ENCODE peak calls at places on chromosomes 7 and 10, in four cellular contexts. One of them, this sample, is unnamed.
A peak's percentile ranks its signal among the peaks of the same experiment; 100 is the strongest.

GRCh38 chr7:79936281-79936983 is 198.2 kb upstream of the GNAI1 start:
- DNase-seq in K562: no peak
- DNase-seq in GM12878: no peak
- DNase-seq in IMR-90: peak; percentile 19
- DNase-seq in this sample: no peak

GRCh38 chr7:78019457-78020130 is 221.0 kb downstream of the PHTF2 start:
- DNase-seq in IMR-90: peak; percentile 73
- DNase-seq in K562: peak; percentile 93
- DNase-seq in GM12878: no peak
- DNase-seq in this sample: peak; percentile 99

GRCh38 chr10:117616179-117616578 is 73.6 kb downstream of the EMX2 start:
- DNase-seq in K562: no peak
- DNase-seq in GM12878: peak; percentile 23
- DNase-seq in IMR-90: no peak
- DNase-seq in this sample: no peak

GRCh38 chr10:117970962-117971361 is 75.8 kb downstream of the RAB11FIP2 start:
- DNase-seq in IMR-90: no peak
- DNase-seq in GM12878: no peak
- DNase-seq in K562: no peak
- DNase-seq in this sample: no peak

GRCh38 chr10:29239569-29240472 is 49.0 kb upstream of the LYZL1 start:
- DNase-seq in K562: peak; percentile 54
- DNase-seq in IMR-90: no peak
- DNase-seq in GM12878: no peak
- DNase-seq in this sample: peak; percentile 52

GRCh38 chr7:43771567-43771966 is 13.1 kb downstream of the BLVRA start:
- DNase-seq in K562: no peak
- DNase-seq in IMR-90: no peak
- DNase-seq in GM12878: no peak
- DNase-seq in this sample: no peak

GRCh38 chr10:1400129-1400865 is 337.0 kb downstream of the ADARB2 start:
- DNase-seq in IMR-90: no peak
- DNase-seq in K562: no peak
- DNase-seq in GM12878: no peak
- DNase-seq in this sample: no peak

GRCh38 chr10:72126184-72126871 is 38.0 kb upstream of the SPOCK2 start:
- DNase-seq in IMR-90: peak; percentile 75
- DNase-seq in GM12878: no peak
- DNase-seq in K562: peak; percentile 52
- DNase-seq in this sample: peak; percentile 45

GRCh38 chr7:11831383-11831726 is 643 bp downstream of the THSD7A start:
- DNase-seq in GM12878: no peak
- DNase-seq in K562: no peak
- DNase-seq in IMR-90: no peak
- DNase-seq in this sample: no peak

GRCh38 chr10:6674282-6674681 is 94.2 kb upstream of the PRKCQ start:
- DNase-seq in K562: no peak
- DNase-seq in GM12878: no peak
- DNase-seq in IMR-90: no peak
- DNase-seq in this sample: no peak

GRCh38 chr7:26279405-26279804 is 12.3 kb upstream of the SNX10 start:
- DNase-seq in IMR-90: no peak
- DNase-seq in GM12878: no peak
- DNase-seq in K562: peak; percentile 39
- DNase-seq in this sample: no peak

GRCh38 chr10:95319239-95319638 is 28.4 kb upstream of the PDLIM1 start:
- DNase-seq in GM12878: no peak
- DNase-seq in K562: no peak
- DNase-seq in IMR-90: peak; percentile 33
- DNase-seq in this sample: no peak

GRCh38 chr7:149870274-149870673 is 3.5 kb upstream of the ATP6V0E2 start:
- DNase-seq in GM12878: no peak
- DNase-seq in K562: no peak
- DNase-seq in IMR-90: no peak
- DNase-seq in this sample: no peak

GRCh38 chr10:131258256-131258655 is 53.3 kb downstream of the TCERG1L start:
- DNase-seq in K562: no peak
- DNase-seq in IMR-90: no peak
- DNase-seq in GM12878: no peak
- DNase-seq in this sample: no peak
- H3K9ac ChIP-seq in K562: no peak overlapping the region
- H3K9ac ChIP-seq in IMR-90: no peak overlapping the region
- H3K9ac ChIP-seq in GM12878: no peak overlapping the region
- H3K9ac ChIP-seq in this sample: no peak overlapping the region

GRCh38 chr10:131994435-131994834 is 12.7 kb upstream of the BNIP3 start:
- DNase-seq in GM12878: no peak
- DNase-seq in IMR-90: no peak
- DNase-seq in K562: no peak
- DNase-seq in this sample: no peak

GRCh38 chr10:131998845-131999681 is 17.3 kb upstream of the BNIP3 start:
- DNase-seq in K562: peak; percentile 55
- DNase-seq in IMR-90: no peak
- DNase-seq in GM12878: no peak
- DNase-seq in this sample: no peak

GRCh38 chr10:131998050-131998844 is 16.5 kb upstream of the BNIP3 start:
- DNase-seq in IMR-90: no peak
- DNase-seq in K562: no peak
- DNase-seq in GM12878: no peak
- DNase-seq in this sample: no peak

GRCh38 chr10:131997366-131998049 is 15.8 kb upstream of the BNIP3 start:
- DNase-seq in GM12878: no peak
- DNase-seq in IMR-90: peak; percentile 90
- DNase-seq in K562: no peak
- DNase-seq in this sample: no peak

GRCh38 chr10:131996508-131997365 is 15.0 kb upstream of the BNIP3 start:
- DNase-seq in K562: no peak
- DNase-seq in IMR-90: no peak
- DNase-seq in GM12878: no peak
- DNase-seq in this sample: no peak
- TF ChIP-seq RCOR1 in K562: no peak
- TF ChIP-seq RCOR1 in IMR-90: no peak
- TF ChIP-seq RCOR1 in GM12878: no peak
- TF ChIP-seq RCOR1 in this sample: no peak

GRCh38 chr10:91797077-91797690 is 1.0 kb upstream of the TNKS2 start:
- DNase-seq in IMR-90: no peak
- DNase-seq in GM12878: no peak
- DNase-seq in K562: no peak
- DNase-seq in this sample: no peak
- TF ChIP-seq USF2 in IMR-90: no peak
- TF ChIP-seq USF2 in GM12878: no peak
- TF ChIP-seq USF2 in K562: no peak
- TF ChIP-seq USF2 in this sample: no peak

GRCh38 chr10:132439025-132439388 is 42.0 kb downstream of the PWWP2B start:
- DNase-seq in IMR-90: no peak
- DNase-seq in GM12878: no peak
- DNase-seq in K562: no peak
- DNase-seq in this sample: no peak

GRCh38 chr10:132436861-132437410 is 39.9 kb downstream of the PWWP2B start:
- DNase-seq in GM12878: no peak
- DNase-seq in K562: no peak
- DNase-seq in IMR-90: no peak
- DNase-seq in this sample: no peak

GRCh38 chr10:132439424-132440163 is 42.6 kb downstream of the PWWP2B start:
- DNase-seq in IMR-90: no peak
- DNase-seq in K562: no peak
- DNase-seq in GM12878: no peak
- DNase-seq in this sample: no peak

GRCh38 chr10:132437511-132437910 is 40.5 kb downstream of the PWWP2B start:
- DNase-seq in K562: no peak
- DNase-seq in GM12878: no peak
- DNase-seq in IMR-90: no peak
- DNase-seq in this sample: no peak

GRCh38 chr10:132438091-132439024 is 41.4 kb downstream of the PWWP2B start:
- DNase-seq in IMR-90: no peak
- DNase-seq in K562: no peak
- DNase-seq in GM12878: no peak
- DNase-seq in this sample: no peak
- H3K9ac ChIP-seq in IMR-90: no peak overlapping the region
- H3K9ac ChIP-seq in K562: no peak overlapping the region
- H3K9ac ChIP-seq in GM12878: no peak overlapping the region
- H3K9ac ChIP-seq in this sample: no peak overlapping the region

GRCh38 chr10:82813856-82814255 is 938.9 kb downstream of the NRG3 start:
- DNase-seq in K562: no peak
- DNase-seq in GM12878: no peak
- DNase-seq in IMR-90: no peak
- DNase-seq in this sample: no peak

GRCh38 chr10:82811621-82812020 is 936.6 kb downstream of the NRG3 start:
- DNase-seq in K562: no peak
- DNase-seq in GM12878: no peak
- DNase-seq in IMR-90: no peak
- DNase-seq in this sample: peak; percentile 11

GRCh38 chr10:82815680-82816079 is 940.7 kb downstream of the NRG3 start:
- DNase-seq in GM12878: no peak
- DNase-seq in IMR-90: no peak
- DNase-seq in K562: no peak
- DNase-seq in this sample: no peak

GRCh38 chr10:82814635-82815034 is 939.6 kb downstream of the NRG3 start:
- DNase-seq in IMR-90: no peak
- DNase-seq in GM12878: no peak
- DNase-seq in K562: no peak
- DNase-seq in this sample: no peak
- TF ChIP-seq RCOR1 in IMR-90: no peak
- TF ChIP-seq RCOR1 in GM12878: no peak
- TF ChIP-seq RCOR1 in K562: no peak
- TF ChIP-seq RCOR1 in this sample: no peak

DNA sequence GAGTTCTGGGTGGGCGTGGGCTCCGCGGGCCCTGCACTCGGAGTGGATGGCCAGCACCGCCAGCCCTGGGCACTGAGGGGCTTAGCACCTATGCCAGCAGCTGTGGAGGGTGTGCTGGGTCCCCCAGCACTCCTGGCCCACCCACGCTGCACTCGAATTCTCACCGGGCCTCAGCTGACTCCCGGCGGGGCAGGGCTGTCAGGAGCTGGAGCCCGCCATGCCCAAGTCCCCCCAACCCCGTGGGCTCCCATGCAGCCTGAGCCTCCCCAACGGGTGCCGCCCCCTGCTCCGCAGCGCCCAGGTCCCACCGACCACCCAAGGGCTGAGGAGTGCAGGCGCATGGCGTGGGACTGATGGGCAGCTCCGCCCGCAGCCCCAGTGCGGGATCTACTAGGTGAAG is 93.1 kb downstream of the SLC25A13 start:
- DNase-seq in GM12878: no peak
- DNase-seq in IMR-90: no peak
- DNase-seq in K562: no peak
- DNase-seq in this sample: no peak
- TF ChIP-seq USF2 in GM12878: no peak
- TF ChIP-seq USF2 in IMR-90: no peak
- TF ChIP-seq USF2 in K562: no peak
- TF ChIP-seq USF2 in this sample: no peak

GRCh38 chr7:3153118-3153517 is 109.5 kb upstream of the CARD11 start:
- DNase-seq in K562: no peak
- DNase-seq in IMR-90: no peak
- DNase-seq in GM12878: no peak
- DNase-seq in this sample: no peak

GRCh38 chr7:3151784-3152183 is 108.1 kb upstream of the CARD11 start:
- DNase-seq in GM12878: no peak
- DNase-seq in K562: no peak
- DNase-seq in IMR-90: no peak
- DNase-seq in this sample: no peak

GRCh38 chr7:3152714-3153113 is 109.0 kb upstream of the CARD11 start:
- DNase-seq in IMR-90: no peak
- DNase-seq in GM12878: no peak
- DNase-seq in K562: no peak
- DNase-seq in this sample: no peak

GRCh38 chr7:3149961-3150516 is 106.4 kb upstream of the CARD11 start:
- DNase-seq in IMR-90: no peak
- DNase-seq in GM12878: no peak
- DNase-seq in K562: no peak
- DNase-seq in this sample: no peak

DNA sequence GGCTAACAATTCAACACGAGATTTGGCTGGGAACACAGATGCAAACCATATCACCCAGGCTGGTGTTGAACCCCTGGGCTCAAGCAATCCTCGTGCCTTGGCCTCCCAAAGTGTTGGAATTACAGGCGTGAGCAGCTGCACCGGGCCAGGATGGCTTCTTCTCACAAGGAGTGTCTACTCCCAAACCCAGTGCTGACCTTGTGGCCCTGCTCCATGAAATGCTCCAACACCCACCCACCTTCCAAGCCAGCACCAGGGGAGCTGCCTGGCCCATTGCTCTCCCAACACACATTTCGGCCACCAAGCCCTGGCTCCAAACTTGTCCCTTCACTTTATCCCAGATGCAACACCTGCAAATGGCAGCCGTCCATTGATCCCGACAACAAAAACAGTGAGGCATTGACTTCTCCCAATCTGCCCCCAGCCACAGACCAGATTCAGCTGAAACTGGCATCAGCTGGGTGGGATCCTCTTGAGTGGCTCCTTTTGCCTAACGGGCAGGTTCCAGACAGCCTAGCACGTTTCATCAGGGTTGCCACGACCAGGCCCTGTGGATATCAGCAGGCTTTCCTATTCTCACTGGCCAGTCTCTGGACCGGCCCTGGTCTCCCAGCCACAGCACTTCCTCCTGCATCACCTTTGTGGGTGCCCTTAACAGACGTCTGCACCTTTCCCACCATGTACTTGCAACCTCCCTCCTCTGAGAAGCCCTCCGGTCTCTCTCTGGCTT is 105.7 kb upstream of the CARD11 start:
- DNase-seq in IMR-90: no peak
- DNase-seq in GM12878: no peak
- DNase-seq in K562: no peak
- DNase-seq in this sample: no peak
- H3K9ac ChIP-seq in IMR-90: no peak overlapping the region
- H3K9ac ChIP-seq in GM12878: no peak overlapping the region
- H3K9ac ChIP-seq in K562: no peak overlapping the region
- H3K9ac ChIP-seq in this sample: no peak overlapping the region